ENCODE peak calls at places on chromosomes 5 and 9, in six cellular contexts. One of them, this sample, is unnamed. For H3K9me3, the result is how much of the 10 kb centered on the place peaks cover.

GRCh38 chr5:154749496-154749895 is 5.7 kb upstream of the LARP1 start:
- DNase-seq in SJSA1: no peak
- DNase-seq in GM23248: no peak
- DNase-seq in adipocyte: no peak
- DNase-seq in Peyer's patch: no peak
- DNase-seq in psoas muscle: no peak
- DNase-seq in this sample: no peak

GRCh38 chr5:15533124-15533893 is 33.3 kb downstream of the FBXL7 start:
- DNase-seq in GM23248: peak
- DNase-seq in Peyer's patch: no peak
- DNase-seq in psoas muscle: no peak
- DNase-seq in SJSA1: peak
- DNase-seq in adipocyte: peak
- DNase-seq in this sample: peak

GRCh38 chr5:80884851-80885697 is 75.1 kb upstream of the RASGRF2 start:
- DNase-seq in adipocyte: peak
- DNase-seq in psoas muscle: no peak
- DNase-seq in GM23248: peak
- DNase-seq in Peyer's patch: no peak
- DNase-seq in SJSA1: no peak
- DNase-seq in this sample: no peak

GRCh38 chr9:3136999-3137675 is 293.2 kb upstream of the PUM3 start:
- DNase-seq in Peyer's patch: no peak
- DNase-seq in psoas muscle: no peak
- DNase-seq in SJSA1: no peak
- DNase-seq in adipocyte: no peak
- DNase-seq in GM23248: peak
- DNase-seq in this sample: no peak

GRCh38 chr9:3525088-3525835 is 539 bp downstream of the RFX3 start:
- DNase-seq in SJSA1: peak
- DNase-seq in adipocyte: peak
- DNase-seq in psoas muscle: peak
- DNase-seq in Peyer's patch: no peak
- DNase-seq in GM23248: peak
- DNase-seq in this sample: peak

GRCh38 chr5:179839328-179840256 is 18.9 kb downstream of the SQSTM1 start:
- DNase-seq in Peyer's patch: no peak
- DNase-seq in SJSA1: no peak
- DNase-seq in GM23248: no peak
- DNase-seq in adipocyte: no peak
- DNase-seq in psoas muscle: peak
- DNase-seq in this sample: no peak

GRCh38 chr5:172858990-172859811 is 25.1 kb downstream of the ERGIC1 start:
- DNase-seq in Peyer's patch: peak
- DNase-seq in psoas muscle: peak
- DNase-seq in adipocyte: peak
- DNase-seq in SJSA1: peak
- DNase-seq in GM23248: peak
- DNase-seq in this sample: peak

GRCh38 chr9:78707080-78707479 is 410.2 kb downstream of the PSAT1 start:
- DNase-seq in psoas muscle: no peak
- DNase-seq in SJSA1: no peak
- DNase-seq in adipocyte: no peak
- DNase-seq in Peyer's patch: no peak
- DNase-seq in GM23248: no peak
- DNase-seq in this sample: no peak

GRCh38 chr5:122129332-122129731 is at the start of gene ZNF474:
- DNase-seq in Peyer's patch: no peak
- DNase-seq in SJSA1: peak
- DNase-seq in psoas muscle: no peak
- DNase-seq in adipocyte: peak
- DNase-seq in GM23248: peak
- DNase-seq in this sample: peak

GRCh38 chr5:86679949-86680348 is 62.2 kb downstream of the COX7C start:
- DNase-seq in psoas muscle: no peak
- DNase-seq in GM23248: no peak
- DNase-seq in adipocyte: peak
- DNase-seq in Peyer's patch: no peak
- DNase-seq in SJSA1: no peak
- DNase-seq in this sample: no peak

GRCh38 chr9:91207481-91207888 is 154.2 kb downstream of the AUH start:
- DNase-seq in adipocyte: peak
- DNase-seq in SJSA1: no peak
- DNase-seq in GM23248: peak
- DNase-seq in psoas muscle: no peak
- DNase-seq in Peyer's patch: no peak
- DNase-seq in this sample: no peak

GRCh38 chr5:5650242-5650641 is 227.8 kb downstream of the ICE1 start:
- DNase-seq in Peyer's patch: no peak
- DNase-seq in psoas muscle: no peak
- DNase-seq in SJSA1: peak
- DNase-seq in adipocyte: peak
- DNase-seq in GM23248: no peak
- DNase-seq in this sample: no peak

GRCh38 chr9:134139081-134139480 is 3.2 kb downstream of the WDR5 start:
- DNase-seq in Peyer's patch: no peak
- DNase-seq in adipocyte: peak
- DNase-seq in GM23248: peak
- DNase-seq in SJSA1: no peak
- DNase-seq in psoas muscle: peak
- DNase-seq in this sample: no peak

GRCh38 chr5:67310169-67310568 is 113.6 kb upstream of the CD180 start:
- DNase-seq in Peyer's patch: no peak
- DNase-seq in SJSA1: no peak
- DNase-seq in adipocyte: no peak
- DNase-seq in psoas muscle: no peak
- DNase-seq in GM23248: no peak
- DNase-seq in this sample: no peak

GRCh38 chr5:1515311-1515920 is 8.3 kb downstream of the LPCAT1 start:
- DNase-seq in SJSA1: no peak
- DNase-seq in psoas muscle: peak
- DNase-seq in GM23248: no peak
- DNase-seq in Peyer's patch: peak
- DNase-seq in adipocyte: no peak
- DNase-seq in this sample: peak

GRCh38 chr5:147140558-147140957 is 94.3 kb upstream of the STK32A start:
- DNase-seq in adipocyte: no peak
- DNase-seq in GM23248: no peak
- DNase-seq in Peyer's patch: no peak
- DNase-seq in psoas muscle: no peak
- DNase-seq in SJSA1: no peak
- DNase-seq in this sample: no peak

GRCh38 chr9:126326228-126327015 is at the start of gene MVB12B:
- DNase-seq in SJSA1: no peak
- DNase-seq in Peyer's patch: peak
- DNase-seq in GM23248: peak
- DNase-seq in adipocyte: peak
- DNase-seq in psoas muscle: peak
- DNase-seq in this sample: peak

GRCh38 chr5:132485641-132486317 is 4.8 kb downstream of the IRF1 start:
- DNase-seq in psoas muscle: no peak
- DNase-seq in SJSA1: no peak
- DNase-seq in Peyer's patch: peak
- DNase-seq in GM23248: no peak
- DNase-seq in adipocyte: no peak
- DNase-seq in this sample: no peak

GRCh38 chr9:33159760-33160127 is 7.4 kb downstream of the B4GALT1 start:
- DNase-seq in psoas muscle: peak
- DNase-seq in GM23248: peak
- DNase-seq in SJSA1: peak
- DNase-seq in adipocyte: peak
- DNase-seq in Peyer's patch: peak
- DNase-seq in this sample: peak

GRCh38 chr9:5715548-5716127 is 86.7 kb downstream of the RIC1 start:
- DNase-seq in adipocyte: no peak
- DNase-seq in Peyer's patch: no peak
- DNase-seq in psoas muscle: no peak
- DNase-seq in SJSA1: no peak
- DNase-seq in GM23248: no peak
- DNase-seq in this sample: no peak

GRCh38 chr9:136409557-136410455 is 608 bp downstream of the ENTR1 start:
- DNase-seq in GM23248: peak
- DNase-seq in Peyer's patch: peak
- DNase-seq in adipocyte: peak
- DNase-seq in SJSA1: peak
- DNase-seq in psoas muscle: no peak
- DNase-seq in this sample: peak

GRCh38 chr9:5557606-5558587 is 47.6 kb downstream of the PDCD1LG2 start:
- DNase-seq in GM23248: no peak
- DNase-seq in Peyer's patch: no peak
- DNase-seq in psoas muscle: no peak
- DNase-seq in adipocyte: no peak
- DNase-seq in SJSA1: no peak
- DNase-seq in this sample: no peak

GRCh38 chr5:59287361-59287760 is 606.2 kb downstream of the PDE4D start:
- DNase-seq in Peyer's patch: no peak
- DNase-seq in GM23248: no peak
- DNase-seq in psoas muscle: no peak
- DNase-seq in adipocyte: no peak
- DNase-seq in SJSA1: no peak
- DNase-seq in this sample: no peak

GRCh38 chr9:10008101-10008799 is 604.6 kb downstream of the PTPRD start:
- DNase-seq in GM23248: no peak
- DNase-seq in SJSA1: no peak
- DNase-seq in adipocyte: no peak
- DNase-seq in Peyer's patch: no peak
- DNase-seq in psoas muscle: no peak
- DNase-seq in this sample: no peak

GRCh38 chr5:172919525-172920446 is 39.4 kb upstream of the RPL26L1 start:
- DNase-seq in Peyer's patch: no peak
- DNase-seq in psoas muscle: no peak
- DNase-seq in GM23248: no peak
- DNase-seq in SJSA1: no peak
- DNase-seq in adipocyte: no peak
- DNase-seq in this sample: peak

GRCh38 chr9:95588724-95589282 is 72.0 kb upstream of the PTCH1 start:
- DNase-seq in adipocyte: no peak
- DNase-seq in SJSA1: no peak
- DNase-seq in psoas muscle: no peak
- DNase-seq in GM23248: no peak
- DNase-seq in Peyer's patch: no peak
- DNase-seq in this sample: peak

GRCh38 chr5:52789867-52790266 is 2.2 kb downstream of the ITGA1 start:
- DNase-seq in GM23248: no peak
- DNase-seq in adipocyte: peak
- DNase-seq in SJSA1: no peak
- DNase-seq in psoas muscle: no peak
- DNase-seq in Peyer's patch: no peak
- DNase-seq in this sample: no peak

GRCh38 chr9:111917201-111917600 is 20.6 kb downstream of the UGCG start:
- DNase-seq in adipocyte: no peak
- DNase-seq in SJSA1: no peak
- DNase-seq in Peyer's patch: no peak
- DNase-seq in GM23248: no peak
- DNase-seq in psoas muscle: no peak
- DNase-seq in this sample: no peak

GRCh38 chr5:176658817-176659216 is 11.5 kb downstream of the TSPAN17 start:
- DNase-seq in psoas muscle: no peak
- DNase-seq in adipocyte: no peak
- DNase-seq in Peyer's patch: peak
- DNase-seq in SJSA1: peak
- DNase-seq in GM23248: peak
- DNase-seq in this sample: no peak

GRCh38 chr9:101326035-101326434 is 58.8 kb downstream of the BAAT start:
- DNase-seq in Peyer's patch: no peak
- DNase-seq in psoas muscle: no peak
- DNase-seq in SJSA1: no peak
- DNase-seq in adipocyte: no peak
- DNase-seq in GM23248: no peak
- DNase-seq in this sample: no peak

GRCh38 chr9:92098638-92099037 is 16.6 kb downstream of the SPTLC1 start:
- DNase-seq in psoas muscle: no peak
- DNase-seq in GM23248: no peak
- DNase-seq in Peyer's patch: no peak
- DNase-seq in adipocyte: no peak
- DNase-seq in SJSA1: no peak
- DNase-seq in this sample: no peak

GRCh38 chr9:35397216-35397698 is 92.7 kb upstream of the RUSC2 start:
- DNase-seq in adipocyte: no peak
- DNase-seq in Peyer's patch: no peak
- DNase-seq in SJSA1: no peak
- DNase-seq in psoas muscle: no peak
- DNase-seq in GM23248: no peak
- DNase-seq in this sample: no peak

GRCh38 chr5:24714757-24715156 is 70.0 kb upstream of the CDH10 start:
- DNase-seq in GM23248: no peak
- DNase-seq in Peyer's patch: no peak
- DNase-seq in adipocyte: peak
- DNase-seq in psoas muscle: no peak
- DNase-seq in SJSA1: no peak
- DNase-seq in this sample: peak

GRCh38 chr5:56369333-56369947 is 136.3 kb upstream of the ANKRD55 start:
- DNase-seq in psoas muscle: no peak
- DNase-seq in adipocyte: peak
- DNase-seq in SJSA1: no peak
- DNase-seq in Peyer's patch: no peak
- DNase-seq in GM23248: no peak
- DNase-seq in this sample: no peak
- H3K9me3 ChIP-seq in psoas muscle: under half
- H3K9me3 ChIP-seq in adipocyte: under half
- H3K9me3 ChIP-seq in SJSA1: under half
- H3K9me3 ChIP-seq in Peyer's patch: under half
- H3K9me3 ChIP-seq in GM23248: under half
- H3K9me3 ChIP-seq in this sample: under half

GRCh38 chr5:32880781-32881180 is 169.7 kb downstream of the NPR3 start:
- DNase-seq in adipocyte: no peak
- DNase-seq in psoas muscle: no peak
- DNase-seq in GM23248: peak
- DNase-seq in SJSA1: no peak
- DNase-seq in Peyer's patch: no peak
- DNase-seq in this sample: no peak
- H3K9me3 ChIP-seq in adipocyte: under half
- H3K9me3 ChIP-seq in psoas muscle: under half
- H3K9me3 ChIP-seq in GM23248: under half
- H3K9me3 ChIP-seq in SJSA1: under half
- H3K9me3 ChIP-seq in Peyer's patch: under half
- H3K9me3 ChIP-seq in this sample: under half

DNA sequence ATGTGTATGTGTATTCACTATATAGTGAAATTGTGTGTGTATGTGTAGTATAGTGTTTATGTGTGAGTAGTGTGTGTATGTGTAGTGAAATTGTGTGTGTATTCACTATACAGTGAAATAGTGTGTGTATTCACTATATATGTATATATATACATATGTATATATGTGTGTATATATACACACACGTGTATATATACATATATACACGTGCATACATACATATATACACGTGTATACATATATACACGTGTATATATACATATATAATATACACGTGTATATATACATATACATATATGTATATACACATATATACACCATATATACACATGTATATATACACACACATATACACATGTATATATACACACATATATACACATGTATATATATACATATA is 403.6 kb upstream of the TUSC1 start:
- DNase-seq in psoas muscle: no peak
- DNase-seq in adipocyte: no peak
- DNase-seq in GM23248: no peak
- DNase-seq in Peyer's patch: no peak
- DNase-seq in SJSA1: no peak
- DNase-seq in this sample: no peak
- H3K9me3 ChIP-seq in psoas muscle: under half
- H3K9me3 ChIP-seq in adipocyte: under half
- H3K9me3 ChIP-seq in GM23248: under half
- H3K9me3 ChIP-seq in Peyer's patch: under half
- H3K9me3 ChIP-seq in SJSA1: under half
- H3K9me3 ChIP-seq in this sample: under half

GRCh38 chr5:64364426-64364825 is 141.4 kb upstream of the RGS7BP start:
- DNase-seq in psoas muscle: no peak
- DNase-seq in SJSA1: no peak
- DNase-seq in Peyer's patch: no peak
- DNase-seq in adipocyte: no peak
- DNase-seq in GM23248: no peak
- DNase-seq in this sample: no peak
- H3K9me3 ChIP-seq in psoas muscle: under half
- H3K9me3 ChIP-seq in SJSA1: under half
- H3K9me3 ChIP-seq in Peyer's patch: under half
- H3K9me3 ChIP-seq in adipocyte: under half
- H3K9me3 ChIP-seq in GM23248: under half
- H3K9me3 ChIP-seq in this sample: under half

This sample was measured in MG63.